ENCODE peak calls at places on chromosomes 1 and 21, in six cellular contexts. T is PC-3, W is keratinocyte, O is hepatocyte, E is HepG2, P is endothelial cell of umbilical vein. G is an unnamed sample. For H3K9me3, the result is how much of the 10 kb centered on the place peaks cover.

GRCh38 chr1:248691567-248692155 is 10.9 kb downstream of the OR14I1 start:
- DNase-seq in T (no peak), W (no peak), O (no peak), E (no peak), P (no peak), G (no peak)

GRCh38 chr1:90936061-90936460 is 85.8 kb downstream of the ZNF644 start:
- DNase-seq in T (no peak), W (no peak), O (no peak), E (no peak), P (no peak), G (no peak)

GRCh38 chr1:79899914-79900313 is 893.4 kb upstream of the ADGRL4 start:
- DNase-seq in T (peak), W (no peak), O (no peak), E (no peak), P (peak), G (no peak)

GRCh38 chr1:209879539-209879938 is 51.8 kb downstream of the UTP25 start:
- DNase-seq in T (peak), W (no peak), O (no peak), E (peak), P (no peak), G (no peak)

GRCh38 chr1:155379180-155379876 is 58.6 kb downstream of the RUSC1 start:
- DNase-seq in T (peak), W (no peak), O (no peak), E (no peak), P (peak), G (no peak)

GRCh38 chr1:155892801-155893200 is 18.3 kb downstream of the RIT1 start:
- DNase-seq in T (peak), W (no peak), O (peak), E (no peak), P (peak), G (no peak)

GRCh38 chr21:36491191-36491916 is 11.4 kb upstream of the CLDN14 start:
- DNase-seq in T (no peak), W (no peak), O (peak), E (no peak), P (no peak), G (no peak)

GRCh38 chr1:59137968-59138367 is 158.9 kb upstream of the FGGY start:
- DNase-seq in T (no peak), W (no peak), O (no peak), E (no peak), P (no peak), G (no peak)

GRCh38 chr21:28639742-28640141 is 352.9 kb downstream of the LTN1 start:
- DNase-seq in T (no peak), W (no peak), O (no peak), E (no peak), P (no peak), G (no peak)

GRCh38 chr1:225865514-225865913 is 16.7 kb downstream of the TMEM63A start:
- DNase-seq in T (no peak), W (no peak), O (no peak), E (no peak), P (no peak), G (no peak)

GRCh38 chr1:8218351-8219092 is 99.4 kb upstream of the SLC45A1 start:
- DNase-seq in T (no peak), W (no peak), O (no peak), E (no peak), P (no peak), G (no peak)

GRCh38 chr1:111099289-111099688 is 40.6 kb downstream of the DRAM2 start:
- DNase-seq in T (no peak), W (no peak), O (no peak), E (peak), P (peak), G (no peak)

GRCh38 chr1:107726860-107727259 is 238.1 kb downstream of the VAV3 start:
- DNase-seq in T (no peak), W (no peak), O (no peak), E (no peak), P (no peak), G (no peak)

GRCh38 chr1:50106095-50106761 is 2.5 kb upstream of the ELAVL4 start:
- DNase-seq in T (no peak), W (no peak), O (no peak), E (no peak), P (no peak), G (no peak)

GRCh38 chr1:178749581-178750166 is 24.6 kb downstream of the RALGPS2 start:
- DNase-seq in T (no peak), W (no peak), O (no peak), E (no peak), P (no peak), G (no peak)

GRCh38 chr1:91624331-91624730 is 123.7 kb downstream of the CDC7 start:
- DNase-seq in T (no peak), W (no peak), O (no peak), E (no peak), P (no peak), G (no peak)

GRCh38 chr21:44999972-45000636 is 60.3 kb downstream of the SLX9 start:
- DNase-seq in T (no peak), W (no peak), O (no peak), E (no peak), P (no peak), G (no peak)

GRCh38 chr1:32413507-32414185 is 19.4 kb upstream of the BSDC1 start:
- DNase-seq in T (peak), W (no peak), O (peak), E (peak), P (peak), G (peak)

GRCh38 chr1:14263671-14264070 is 334.8 kb upstream of the KAZN start:
- DNase-seq in T (no peak), W (no peak), O (no peak), E (no peak), P (no peak), G (no peak)

GRCh38 chr1:67766117-67766978 is 66.9 kb downstream of the GNG12 start:
- DNase-seq in T (peak), W (no peak), O (peak), E (no peak), P (peak), G (peak)

GRCh38 chr1:210698661-210699060 is 370.0 kb downstream of the HHAT start:
- DNase-seq in T (no peak), W (no peak), O (no peak), E (no peak), P (no peak), G (no peak)

GRCh38 chr1:168861421-168862023 is 132.5 kb upstream of the DPT start:
- DNase-seq in T (peak), W (no peak), O (no peak), E (peak), P (no peak), G (no peak)

GRCh38 chr1:197680311-197680710 is 95.0 kb downstream of the DENND1B start:
- DNase-seq in T (no peak), W (no peak), O (no peak), E (no peak), P (no peak), G (no peak)
- H3K9me3 ChIP-seq in T (under half), W (under half), O (under half), E (under half), P (under half), G (under half)

GRCh38 chr1:43541141-43541540 is 10.5 kb downstream of the PTPRF start:
- DNase-seq in T (no peak), W (no peak), O (no peak), E (no peak), P (no peak), G (no peak)

GRCh38 chr1:43539726-43540434 is 9.2 kb downstream of the PTPRF start:
- DNase-seq in T (no peak), W (no peak), O (no peak), E (no peak), P (no peak), G (no peak)

GRCh38 chr1:43541721-43542401 is 11.2 kb downstream of the PTPRF start:
- DNase-seq in T (no peak), W (no peak), O (peak), E (peak), P (no peak), G (no peak)

GRCh38 chr1:43538969-43539368 is 8.3 kb downstream of the PTPRF start:
- DNase-seq in T (no peak), W (no peak), O (no peak), E (no peak), P (no peak), G (no peak)

DNA sequence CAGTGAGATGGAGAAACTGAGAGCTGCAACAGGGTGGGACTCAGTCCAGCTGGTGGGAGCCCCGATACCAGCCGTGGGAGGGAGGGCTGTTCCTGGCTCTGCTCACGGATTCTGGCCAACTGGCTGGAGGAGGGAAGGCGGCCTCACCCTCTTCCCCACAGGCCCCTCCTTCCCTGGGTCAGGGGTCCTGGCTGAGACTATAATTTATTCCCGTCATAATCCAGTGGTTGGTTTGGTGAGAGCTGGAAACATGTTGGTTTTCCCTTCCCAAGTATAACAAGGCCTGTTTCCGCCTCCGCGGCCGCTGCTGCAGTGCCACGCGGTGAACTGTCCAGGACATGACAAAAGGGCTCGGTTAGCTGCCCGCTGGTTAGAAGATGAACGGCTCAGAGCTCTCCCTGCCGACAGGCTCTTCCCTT is 10.0 kb downstream of the PTPRF start:
- DNase-seq in T (no peak), W (no peak), O (no peak), E (no peak), P (peak), G (no peak)
- H3K27ac ChIP-seq in T (no peak), W (no peak), O (no peak), E (peak), P (no peak), G (no peak)

DNA sequence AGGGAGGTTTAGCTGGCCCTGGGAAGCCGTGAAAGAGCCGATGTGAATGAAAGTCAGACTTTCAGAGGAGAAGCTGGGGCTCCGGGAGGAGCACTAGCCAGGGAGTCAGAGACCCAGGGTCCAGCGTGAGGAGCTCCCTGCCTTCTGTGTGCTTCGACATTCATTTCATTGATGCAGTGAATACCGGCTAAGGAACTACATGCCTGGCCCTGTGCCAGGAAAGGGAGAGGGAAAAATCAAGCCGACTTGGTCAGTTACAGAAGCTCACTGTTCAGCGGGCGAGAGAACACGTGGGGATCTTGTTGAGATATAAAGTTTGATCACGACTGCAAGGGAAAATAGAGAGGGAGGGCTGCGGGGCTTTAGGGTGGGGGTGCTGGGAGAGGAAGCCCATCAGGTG is 76.7 kb upstream of the RUNX3 start:
- DNase-seq in T (no peak), W (no peak), O (peak), E (no peak), P (no peak), G (no peak)
- TF ChIP-seq EZH2 in T (no peak), W (no peak), O (no peak), E (no peak), P (no peak), G (no peak)

GRCh38 chr1:226983998-226984364 is 43.9 kb downstream of the COQ8A start:
- DNase-seq in T (no peak), W (no peak), O (no peak), E (no peak), P (no peak), G (no peak)

GRCh38 chr1:226985839-226986463 is 45.9 kb downstream of the COQ8A start:
- DNase-seq in T (no peak), W (no peak), O (no peak), E (no peak), P (no peak), G (no peak)

GRCh38 chr1:226984521-226985238 is 44.6 kb downstream of the COQ8A start:
- DNase-seq in T (no peak), W (no peak), O (no peak), E (no peak), P (no peak), G (no peak)

GRCh38 chr1:226986496-226987178 is 46.5 kb downstream of the COQ8A start:
- DNase-seq in T (no peak), W (no peak), O (no peak), E (no peak), P (no peak), G (no peak)

DNA sequence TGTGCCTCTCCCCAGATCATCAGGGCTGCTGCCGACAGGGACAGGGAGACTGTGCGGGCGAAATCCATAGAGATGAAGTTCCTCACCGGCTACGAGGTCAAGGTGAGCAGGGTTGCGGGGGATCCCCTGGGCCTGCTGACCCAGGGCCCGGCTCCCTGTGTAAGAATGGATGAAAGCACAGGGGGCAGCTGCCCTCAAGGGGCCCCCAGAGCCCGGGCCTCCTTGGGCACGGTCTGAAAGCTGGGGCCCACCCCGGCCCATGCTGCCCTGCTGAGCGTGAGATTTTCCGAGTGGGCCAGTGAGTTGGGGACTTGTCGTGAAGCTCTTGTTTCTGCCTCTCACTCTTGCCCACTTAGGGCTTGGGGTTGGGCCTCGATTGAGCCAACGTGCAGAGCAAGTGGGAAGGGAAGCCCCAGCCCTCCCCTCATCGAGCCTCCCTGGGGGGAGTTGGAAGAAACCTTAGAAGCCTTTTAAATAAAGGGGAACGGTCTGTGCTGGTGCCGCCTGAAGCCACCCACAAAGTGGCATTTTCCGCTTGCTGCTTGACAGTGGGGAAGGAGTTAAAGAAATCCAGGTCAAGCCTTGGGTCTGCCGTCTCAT is 45.2 kb downstream of the COQ8A start:
- DNase-seq in T (no peak), W (no peak), O (no peak), E (no peak), P (no peak), G (no peak)
- H3K9me3 ChIP-seq in T (under half), W (under half), O (under half), E (under half), P (under half), G (under half)

DNA sequence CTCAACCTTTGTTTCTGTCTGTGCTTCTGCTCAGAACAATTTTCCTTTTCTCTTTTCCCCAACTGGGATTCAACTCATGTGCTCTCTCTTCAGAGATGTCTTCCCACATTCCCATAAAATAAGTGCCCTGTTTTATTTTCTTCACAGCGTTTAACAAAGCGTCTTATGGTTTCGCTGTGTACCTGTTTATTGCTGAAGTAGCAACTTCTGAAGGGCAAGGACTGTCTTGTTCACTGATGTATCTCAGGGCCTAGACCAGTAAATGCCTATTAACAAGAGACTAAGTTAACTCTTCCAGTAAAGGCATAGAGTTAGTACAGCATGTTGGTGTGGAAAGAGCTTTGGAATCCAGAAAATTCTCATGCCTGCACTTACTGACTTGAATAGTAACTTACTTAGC is 42.9 kb upstream of the MPZL1 start:
- DNase-seq in T (no peak), W (no peak), O (no peak), E (no peak), P (no peak), G (no peak)
- H3K27ac ChIP-seq in T (no peak), W (no peak), O (no peak), E (no peak), P (no peak), G (peak)

GRCh38 chr1:23670709-23671108 is 20.9 kb upstream of the RPL11 start:
- DNase-seq in T (no peak), W (no peak), O (no peak), E (no peak), P (no peak), G (no peak)

GRCh38 chr1:23667411-23667810 is 24.2 kb upstream of the RPL11 start:
- DNase-seq in T (no peak), W (no peak), O (no peak), E (no peak), P (no peak), G (no peak)

GRCh38 chr1:23660671-23661070 is 30.9 kb upstream of the RPL11 start:
- DNase-seq in T (no peak), W (no peak), O (no peak), E (no peak), P (no peak), G (no peak)

GRCh38 chr1:23661887-23662286 is 29.7 kb upstream of the RPL11 start:
- DNase-seq in T (no peak), W (peak), O (no peak), E (no peak), P (no peak), G (no peak)

GRCh38 chr1:23664837-23665795 is 26.5 kb upstream of the RPL11 start:
- DNase-seq in T (peak), W (no peak), O (no peak), E (peak), P (peak), G (no peak)
- TF ChIP-seq EZH2 in T (no peak), W (no peak), O (no peak), E (no peak), P (no peak), G (no peak)

GRCh38 chr1:2816786-2817185 is 15.3 kb upstream of the TTC34 start:
- DNase-seq in T (no peak), W (no peak), O (no peak), E (no peak), P (no peak), G (no peak)

GRCh38 chr1:2814511-2815075 is 13.1 kb upstream of the TTC34 start:
- DNase-seq in T (no peak), W (no peak), O (no peak), E (no peak), P (no peak), G (no peak)

GRCh38 chr1:2812939-2813653 is 11.6 kb upstream of the TTC34 start:
- DNase-seq in T (no peak), W (no peak), O (no peak), E (no peak), P (no peak), G (no peak)

GRCh38 chr1:2817784-2818564 is 16.5 kb upstream of the TTC34 start:
- DNase-seq in T (no peak), W (no peak), O (no peak), E (no peak), P (no peak), G (no peak)

DNA sequence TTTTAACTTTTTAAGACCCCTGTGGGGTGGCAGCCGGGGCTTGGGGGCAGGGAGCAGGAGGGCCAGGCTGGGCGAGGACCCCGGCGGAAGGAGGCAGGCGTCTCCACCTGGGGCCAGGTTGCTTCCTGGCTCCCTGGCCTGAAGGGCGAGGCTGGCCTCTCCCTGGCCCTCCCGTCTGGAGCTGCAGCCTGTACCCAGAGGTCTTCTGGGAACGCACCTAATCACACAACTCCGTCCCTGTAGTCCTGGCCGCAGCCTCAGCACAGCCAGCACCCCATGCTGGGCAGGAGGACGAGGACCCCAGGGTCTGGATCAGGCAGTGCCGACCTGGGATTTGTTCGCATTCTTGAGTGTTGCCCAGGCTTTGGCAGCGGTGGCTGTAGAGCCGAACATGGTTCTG is 14.1 kb upstream of the TTC34 start:
- DNase-seq in T (no peak), W (no peak), O (no peak), E (no peak), P (no peak), G (no peak)
- H3K9me3 ChIP-seq in T (under half), W (under half), O (under half), E (under half), P (under half), G (under half)

DNA sequence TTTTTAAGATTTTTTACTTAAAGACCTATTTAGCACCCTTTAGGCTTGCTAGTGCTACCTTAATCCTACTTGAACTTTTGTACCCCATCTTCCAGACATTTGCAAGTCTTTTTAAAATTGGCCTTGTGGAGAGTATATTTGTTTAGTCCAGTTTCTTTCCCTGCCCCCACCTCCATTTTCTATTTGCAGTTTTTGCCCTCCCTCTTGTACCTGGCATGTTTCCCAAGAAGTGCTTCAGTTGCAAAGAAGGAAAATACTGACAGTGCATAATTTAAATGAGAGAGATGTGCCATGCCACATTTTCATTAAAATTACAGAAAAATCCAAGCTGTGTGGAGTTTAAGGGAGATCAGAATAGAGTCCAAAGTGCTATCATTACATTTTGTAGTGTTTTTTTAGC is 150.0 kb upstream of the ADGRL2 start:
- DNase-seq in T (no peak), W (no peak), O (no peak), E (no peak), P (no peak), G (no peak)
- H3K27ac ChIP-seq in T (no peak), W (no peak), O (no peak), E (no peak), P (no peak), G (no peak)

GRCh38 chr1:37319284-37319683 is 155.1 kb upstream of the ZC3H12A start:
- DNase-seq in T (no peak), W (no peak), O (no peak), E (no peak), P (no peak), G (no peak)

GRCh38 chr1:37315236-37315870 is 159.0 kb upstream of the ZC3H12A start:
- DNase-seq in T (no peak), W (no peak), O (no peak), E (no peak), P (no peak), G (no peak)

GRCh38 chr1:37317870-37318431 is 156.4 kb upstream of the ZC3H12A start:
- DNase-seq in T (no peak), W (no peak), O (no peak), E (no peak), P (no peak), G (no peak)

GRCh38 chr1:37323486-37324377 is 150.6 kb upstream of the ZC3H12A start:
- DNase-seq in T (peak), W (peak), O (peak), E (peak), P (peak), G (peak)

DNA sequence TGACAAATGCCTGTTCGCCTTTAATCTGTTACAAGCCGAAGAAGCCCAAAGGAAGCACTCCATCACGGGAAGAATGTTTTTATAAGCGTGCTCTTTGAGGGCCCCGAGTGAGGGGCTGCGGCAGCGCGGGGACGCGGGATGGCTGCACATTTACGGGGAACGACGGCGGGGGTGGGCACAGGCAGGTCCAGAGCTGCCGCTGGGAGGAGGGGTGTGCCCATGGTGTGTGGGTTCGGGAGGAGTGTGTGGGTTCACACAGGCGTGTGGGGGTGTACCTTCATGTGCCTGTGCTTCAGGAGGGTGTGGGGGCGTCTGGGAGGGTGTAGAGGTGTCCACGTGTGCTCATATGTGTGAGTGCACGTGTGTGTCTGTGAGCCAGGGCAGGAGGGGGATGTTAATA is 155.9 kb upstream of the ZC3H12A start:
- DNase-seq in T (no peak), W (no peak), O (no peak), E (no peak), P (no peak), G (no peak)
- TF ChIP-seq EZH2 in T (no peak), W (no peak), O (no peak), E (no peak), P (no peak), G (no peak)